ENCODE peak calls at places on chromosomes 2 and 18, in four cellular contexts. I is K562, V is HepG2, K is GM12878. C is an unnamed sample.

GRCh38 chr2:17879137-17879912 is 858 bp downstream of the KCNS3 start:
- DNase-seq in V (no peak), K (no peak), I (peak), C (peak)

GRCh38 chr2:69163109-69163508 is 150.1 kb downstream of the ANTXR1 start:
- DNase-seq in V (no peak), K (peak), I (no peak), C (no peak)

GRCh38 chr18:10045296-10045891 is 131.6 kb downstream of the VAPA start:
- DNase-seq in K (no peak), V (no peak), I (no peak), C (no peak)

GRCh38 chr18:55779711-55780590 is 192.0 kb upstream of the TCF4 start:
- DNase-seq in V (no peak), K (no peak), I (peak), C (peak)

GRCh38 chr2:138071720-138072719 is 107.7 kb downstream of the HNMT start:
- DNase-seq in V (peak), I (no peak), K (no peak), C (no peak)

GRCh38 chr2:112204411-112204810 is 50.4 kb downstream of the ZC3H8 start:
- DNase-seq in V (peak), K (no peak), I (no peak), C (no peak)

GRCh38 chr2:236742936-236743622 is 173.5 kb downstream of the ACKR3 start:
- DNase-seq in K (no peak), I (no peak), V (no peak), C (no peak)

GRCh38 chr2:62038980-62039771 is 133.7 kb downstream of the COMMD1 start:
- DNase-seq in K (peak), I (peak), V (no peak), C (no peak)

GRCh38 chr18:45335644-45336043 is 279.6 kb upstream of the SLC14A2 start:
- DNase-seq in V (no peak), K (no peak), I (no peak), C (no peak)

GRCh38 chr2:231904161-231904611 is 22.0 kb downstream of the NPPC start:
- DNase-seq in K (no peak), V (no peak), I (no peak), C (no peak)

GRCh38 chr18:22348521-22349316 is 69.0 kb downstream of the CTAGE1 start:
- DNase-seq in I (no peak), V (no peak), K (no peak), C (peak)

GRCh38 chr2:121360566-121361300 is 75.7 kb upstream of the TFCP2L1 start:
- DNase-seq in I (no peak), V (no peak), K (no peak), C (no peak)

GRCh38 chr2:75268112-75268511 is 68.8 kb upstream of the TACR1 start:
- DNase-seq in V (no peak), I (no peak), K (no peak), C (no peak)

GRCh38 chr2:172448544-172449267 is 21.3 kb downstream of the ITGA6 start:
- DNase-seq in V (no peak), K (no peak), I (no peak), C (no peak)

GRCh38 chr2:230592775-230593174 is 119.9 kb upstream of the CAB39 start:
- DNase-seq in I (no peak), K (no peak), V (no peak), C (no peak)

GRCh38 chr18:32920796-32921787 is 148.3 kb upstream of the KLHL14 start:
- DNase-seq in K (no peak), I (no peak), V (peak), C (no peak)

GRCh38 chr2:95034221-95034620 is 8.7 kb downstream of the MAL start:
- DNase-seq in I (no peak), V (no peak), K (no peak), C (no peak)

GRCh38 chr2:53475320-53475719 is 292.3 kb upstream of the CHAC2 start:
- DNase-seq in I (no peak), K (no peak), V (no peak), C (no peak)

GRCh38 chr18:58148954-58149471 is 105.0 kb downstream of the NEDD4L start:
- DNase-seq in K (peak), I (no peak), V (no peak), C (no peak)

GRCh38 chr2:17780546-17780945 is 26.6 kb downstream of the GEN1 start:
- DNase-seq in K (no peak), V (no peak), I (no peak), C (no peak)

GRCh38 chr2:139911150-139911549 is 1131.0 kb upstream of the NXPH2 start:
- DNase-seq in V (no peak), K (no peak), I (no peak), C (no peak)

GRCh38 chr2:224158061-224158460 is 119.0 kb upstream of the SERPINE2 start:
- DNase-seq in V (no peak), K (no peak), I (no peak), C (no peak)

GRCh38 chr2:20416723-20417122 is 30.2 kb upstream of the RHOB start:
- DNase-seq in K (no peak), V (no peak), I (no peak), C (no peak)
- TF ChIP-seq CBFB in K (no peak), V (no peak), I (no peak), C (no peak)

GRCh38 chr2:164917296-164917903 is 37.9 kb downstream of the SLC38A11 start:
- DNase-seq in V (peak), K (no peak), I (no peak), C (peak)
- TF ChIP-seq NR2C2 in V (no peak), K (no peak), I (no peak), C (no peak)

GRCh38 chr2:60710707-60711106 is 45.4 kb upstream of the PAPOLG start:
- DNase-seq in K (no peak), I (no peak), V (no peak), C (no peak)
- TF ChIP-seq CBFB in K (no peak), I (no peak), V (no peak), C (no peak)

DNA sequence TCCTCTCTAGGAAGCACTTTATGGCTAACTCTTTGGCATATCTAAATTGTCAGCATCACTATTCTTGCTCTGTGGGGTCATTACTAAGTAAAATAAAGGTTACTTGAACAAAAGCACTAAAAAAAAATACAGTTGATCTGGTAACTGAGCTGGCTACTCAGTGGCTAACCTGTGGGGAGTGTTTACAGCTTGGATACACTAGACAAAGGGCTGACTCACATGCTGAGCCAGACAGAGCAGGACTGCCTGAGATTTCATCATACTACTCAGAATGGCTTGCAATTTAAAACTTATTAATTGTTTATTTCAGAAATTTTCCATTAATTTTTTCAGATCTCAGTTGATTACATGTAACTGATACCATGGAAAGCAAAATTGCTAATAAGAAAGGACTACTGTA is 1690.4 kb upstream of the SLC39A10 start:
- DNase-seq in I (no peak), K (no peak), V (no peak), C (no peak)
- TF ChIP-seq NR2C2 in I (no peak), K (no peak), V (no peak), C (no peak)

DNA sequence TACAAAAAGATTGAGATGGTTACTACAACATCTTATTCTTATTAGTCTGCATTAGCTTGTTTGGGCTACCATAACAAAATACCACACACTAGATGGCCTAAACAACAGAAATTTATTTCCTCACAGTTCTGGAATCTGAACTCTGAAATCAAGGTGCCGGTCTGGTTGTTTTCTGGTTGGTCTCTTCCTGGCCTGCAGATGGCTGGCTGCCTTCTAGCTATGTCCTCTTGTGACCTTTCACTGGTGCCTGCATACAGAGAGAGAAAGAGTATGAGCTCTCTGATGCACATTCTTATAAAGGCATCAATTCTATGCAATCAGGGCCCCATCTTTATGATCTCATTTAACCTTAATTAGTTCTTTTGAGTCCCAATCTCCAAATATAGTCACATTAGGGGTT is 696.5 kb downstream of the TDRD15 start:
- DNase-seq in I (no peak), K (no peak), V (no peak), C (no peak)
- TF ChIP-seq CBFB in I (no peak), K (no peak), V (no peak), C (no peak)

DNA sequence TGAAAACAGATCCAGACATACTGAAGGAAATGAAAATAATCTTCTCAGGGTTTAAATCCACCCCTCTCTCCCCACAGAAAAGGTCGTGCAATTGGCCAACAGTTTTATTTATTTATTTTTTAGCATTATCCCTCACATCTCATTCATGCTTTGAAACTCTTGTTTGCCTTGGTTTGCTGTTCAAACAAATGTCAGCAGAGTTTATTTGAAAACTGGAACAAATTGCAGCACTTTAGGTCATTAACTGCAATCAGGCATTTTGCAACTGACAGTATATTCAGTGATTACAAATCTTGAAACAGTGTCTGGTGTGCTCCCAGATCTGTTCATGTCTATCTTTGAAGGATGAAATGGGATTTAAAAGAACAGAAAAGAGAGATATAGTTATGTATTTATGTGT is 220.6 kb downstream of the SLC4A10 start:
- DNase-seq in I (no peak), V (peak), K (no peak), C (no peak)
- TF ChIP-seq NR2C2 in I (no peak), V (no peak), K (no peak), C (no peak)

DNA sequence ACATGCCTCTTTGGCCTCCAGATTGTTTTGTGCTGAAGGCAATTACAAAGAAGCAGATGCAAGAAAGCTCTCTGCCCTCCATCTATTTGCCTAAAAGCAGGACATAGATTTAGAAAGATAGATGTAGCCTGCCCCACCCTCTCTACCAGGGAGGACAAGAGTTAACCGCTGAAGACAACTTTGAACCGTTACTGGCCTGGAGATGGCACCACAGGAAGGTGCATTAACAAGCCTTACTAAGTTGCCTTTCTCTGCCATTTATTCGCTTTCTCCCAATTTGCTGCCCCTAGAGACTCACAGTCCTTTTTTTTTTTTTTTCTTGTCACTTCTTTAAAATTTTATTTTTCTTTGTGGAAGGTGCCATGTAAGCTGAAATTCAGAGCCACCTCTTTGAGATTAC is 28.8 kb upstream of the RMDN2 start:
- DNase-seq in V (peak), K (no peak), I (no peak), C (no peak)
- TF ChIP-seq CBFB in V (no peak), K (no peak), I (no peak), C (no peak)

DNA sequence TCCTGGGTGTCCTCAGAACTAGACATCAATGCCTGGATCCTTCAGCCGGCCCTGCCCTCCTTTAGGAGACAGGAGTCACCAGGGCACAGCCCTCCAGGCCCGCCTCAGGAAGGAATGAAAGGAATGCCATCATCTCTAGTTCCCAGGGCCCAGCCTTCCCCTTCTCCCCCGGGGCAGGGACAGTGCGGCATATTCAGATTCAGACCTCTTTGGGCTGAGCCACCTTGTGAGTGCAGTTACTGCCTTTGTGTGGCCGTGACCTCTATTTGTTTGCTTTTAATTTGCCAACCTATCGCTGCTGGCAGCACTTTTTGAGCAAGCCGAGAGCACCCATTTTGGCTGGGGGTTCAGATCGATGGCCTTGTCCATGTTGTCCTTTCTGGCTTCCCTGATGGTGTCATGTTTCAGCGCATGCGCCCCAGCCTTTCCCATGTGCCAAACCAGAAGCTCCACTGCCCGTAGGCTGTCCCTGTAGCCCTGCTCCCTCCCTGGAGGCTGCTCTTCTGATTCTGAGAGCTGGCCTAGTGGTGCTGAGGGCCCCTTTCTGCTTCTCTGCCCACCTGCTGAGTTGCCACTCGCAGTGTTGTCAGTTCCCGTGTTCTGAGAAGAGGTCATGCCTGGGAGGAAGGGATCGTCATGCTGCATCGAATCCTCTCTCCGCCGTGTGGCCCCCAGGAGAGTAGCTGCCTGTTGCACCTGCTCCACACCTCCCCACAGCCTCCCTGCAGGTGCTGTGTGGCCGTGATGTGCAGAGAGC is 10.9 kb downstream of the ANKRD23 start:
- DNase-seq in I (no peak), V (no peak), K (no peak), C (peak)
- TF ChIP-seq NR2C2 in I (no peak), V (no peak), K (no peak), C (no peak)

DNA sequence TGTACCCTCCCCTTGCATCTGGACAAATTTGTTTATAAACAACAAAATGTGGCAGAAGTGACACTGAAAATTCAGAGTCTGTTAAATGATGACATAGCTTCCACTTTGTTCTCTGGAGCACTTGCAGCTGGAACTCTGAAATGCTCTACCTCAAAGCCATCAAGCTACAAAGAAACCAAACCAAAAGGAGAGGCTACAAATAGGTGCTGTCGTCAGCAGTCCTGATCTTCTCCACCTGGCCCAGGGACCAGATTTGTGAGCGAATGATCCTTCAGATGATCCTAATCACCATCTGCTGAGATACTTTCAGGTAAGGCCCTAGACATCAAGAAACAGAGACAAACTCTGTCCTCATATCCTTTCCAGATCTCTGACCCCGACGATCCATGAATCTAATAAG is 27.9 kb upstream of the PAIP2B start:
- DNase-seq in V (no peak), I (no peak), K (no peak), C (no peak)
- TF ChIP-seq CBFB in V (no peak), I (no peak), K (no peak), C (no peak)

C was measured in WTC11.